ENCODE peak calls at places on chromosomes 1 and 21, in nine cellular contexts. N, Z, C, B, S, Q, U, J and F are unnamed samples.

GRCh38 chr1:237206065-237206414 is 164.1 kb downstream of the RYR2 start:
- DNase-seq in J (no peak), S (no peak), B (no peak), N (no peak), U (no peak), Z (no peak), C (no peak), Q (no peak), F (no peak)

GRCh38 chr1:243718893-243719292 is 131.2 kb downstream of the AKT3 start:
- DNase-seq in Z (no peak), U (no peak), J (no peak), C (peak; percentile 84), N (no peak), B (peak; percentile 86), Q (no peak), S (no peak), F (no peak)

GRCh38 chr1:23436520-23437354 is 12.2 kb upstream of the TCEA3 start:
- DNase-seq in S (no peak), J (no peak), B (no peak), C (no peak), Z (peak; percentile 95), Q (no peak), N (peak; percentile 38), U (peak; percentile 37), F (no peak)

GRCh38 chr1:13930151-13930550 is 230.2 kb downstream of the PRDM2 start:
- DNase-seq in Z (no peak), S (no peak), C (no peak), N (peak; percentile 18), J (no peak), U (no peak), Q (no peak), B (no peak), F (no peak)

GRCh38 chr21:40548134-40548533 is 298.8 kb downstream of the DSCAM start:
- DNase-seq in U (no peak), Z (no peak), J (no peak), N (no peak), C (no peak), S (no peak), B (no peak), Q (no peak), F (no peak)

GRCh38 chr1:53938136-53938830 is 7.2 kb downstream of the IFT25 start:
- DNase-seq in S (no peak), C (no peak), Z (no peak), N (no peak), Q (no peak), U (no peak), B (no peak), J (no peak), F (no peak)

GRCh38 chr1:86507935-86508582 is 38.8 kb upstream of the CLCA4 start:
- DNase-seq in B (peak; percentile 70), C (no peak), J (no peak), S (peak; percentile 21), Q (no peak), Z (no peak), U (no peak), N (no peak), F (no peak)

GRCh38 chr1:87834941-87835340 is 506.3 kb downstream of the LMO4 start:
- DNase-seq in S (no peak), Q (no peak), B (no peak), J (no peak), C (peak; percentile 30), N (no peak), U (no peak), Z (no peak), F (no peak)

DNA sequence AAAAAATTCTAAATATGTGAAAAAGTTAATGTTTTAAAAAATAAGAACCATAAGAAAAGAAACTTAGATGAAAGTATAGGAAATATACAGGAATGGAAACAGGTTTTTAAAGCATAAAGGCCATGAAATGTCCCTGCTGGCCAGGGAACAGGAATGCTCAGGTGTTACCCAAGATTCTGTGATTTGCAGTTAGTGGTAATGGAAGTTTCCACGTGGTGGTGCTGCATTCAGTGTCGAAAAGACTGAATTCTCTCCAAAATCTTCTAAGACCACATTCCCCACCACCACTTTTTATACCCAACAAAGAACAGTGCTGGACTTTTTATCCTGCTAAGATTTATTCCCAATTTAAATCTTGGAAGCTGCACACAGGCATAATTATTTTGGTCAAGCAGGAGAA is 126.2 kb downstream of the PRRX1 start:
- DNase-seq in S (no peak), C (no peak), Z (no peak), J (no peak), U (no peak), B (no peak), Q (no peak), N (no peak), F (no peak)
- TF ChIP-seq CTCF in S (no peak), C (no peak), Z (no peak), J (no peak), U (no peak), B (no peak), Q (no peak), N (no peak), F (no peak)

GRCh38 chr1:19204665-19205266 is 5.3 kb downstream of the UBR4 start:
- DNase-seq in J (no peak), Q (no peak), S (no peak), Z (no peak), U (no peak), C (no peak), B (peak; percentile 21), N (no peak), F (no peak)

GRCh38 chr1:19203440-19203839 is 6.6 kb downstream of the UBR4 start:
- DNase-seq in J (no peak), B (peak; percentile 34), Z (no peak), S (no peak), U (peak; percentile 35), N (no peak), C (peak; percentile 60), Q (no peak), F (no peak)

GRCh38 chr1:19205845-19206244 is 4.2 kb downstream of the UBR4 start:
- DNase-seq in B (no peak), Z (no peak), J (no peak), C (no peak), S (no peak), U (no peak), Q (no peak), N (no peak), F (no peak)

GRCh38 chr1:19206947-19207346 is 3.1 kb downstream of the UBR4 start:
- DNase-seq in J (no peak), Q (no peak), Z (no peak), U (no peak), C (no peak), N (no peak), B (no peak), S (no peak), F (no peak)

DNA sequence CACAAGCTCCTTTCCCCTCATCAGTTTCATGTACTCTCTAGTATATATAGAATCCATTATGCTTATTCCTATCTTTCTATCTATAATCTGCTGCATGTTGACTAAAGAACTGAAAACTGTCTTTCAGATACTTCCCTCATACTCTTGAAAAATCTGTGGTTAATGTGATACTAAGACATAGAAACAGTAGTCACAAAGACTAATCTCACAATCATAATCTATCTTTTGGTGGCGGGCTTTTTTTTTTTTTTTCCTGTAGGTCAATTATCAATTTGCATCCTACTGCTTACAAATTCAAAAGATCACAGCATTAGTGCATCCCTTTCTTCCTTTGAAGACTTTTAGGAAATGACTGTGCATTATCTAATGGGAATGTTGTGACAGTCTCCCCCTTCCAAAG is 4.7 kb downstream of the UBR4 start:
- DNase-seq in S (no peak), J (no peak), C (no peak), Z (no peak), B (no peak), Q (no peak), N (no peak), U (no peak), F (no peak)
- TF ChIP-seq CTCF in S (no peak), J (no peak), C (no peak), Z (no peak), B (no peak), Q (no peak), N (no peak), U (no peak), F (no peak)

GRCh38 chr1:109625176-109625575 is 5.5 kb downstream of the AMPD2 start:
- DNase-seq in U (no peak), Q (no peak), S (no peak), J (no peak), N (no peak), C (no peak), Z (no peak), B (no peak), F (no peak)

GRCh38 chr1:109624215-109625010 is 4.8 kb downstream of the AMPD2 start:
- DNase-seq in N (no peak), S (no peak), Q (no peak), C (no peak), U (no peak), B (no peak), Z (no peak), J (no peak), F (no peak)

GRCh38 chr1:109626682-109627408 is 7.2 kb downstream of the AMPD2 start:
- DNase-seq in S (no peak), N (no peak), Q (no peak), Z (no peak), B (no peak), J (no peak), C (no peak), U (no peak), F (no peak)

GRCh38 chr1:109627692-109628399 is 8.2 kb downstream of the AMPD2 start:
- DNase-seq in Q (no peak), Z (no peak), N (no peak), C (no peak), S (no peak), J (no peak), B (no peak), U (no peak), F (no peak)

GRCh38 chr1:109625601-109626560 is 6.2 kb downstream of the AMPD2 start:
- DNase-seq in U (no peak), J (no peak), C (no peak), S (no peak), Q (no peak), N (no peak), Z (no peak), B (no peak), F (no peak)
- TF ChIP-seq CTCF in U (no peak), J (no peak), C (no peak), S (no peak), Q (no peak), N (no peak), Z (no peak), B (no peak), F (no peak)

GRCh38 chr1:100350787-100351094 is 1.6 kb upstream of the CDC14A start:
- DNase-seq in Z (peak; percentile 16), Q (no peak), U (no peak), J (no peak), S (no peak), B (no peak), N (no peak), C (no peak), F (no peak)

GRCh38 chr1:100353073-100353801 is 931 bp downstream of the CDC14A start:
- DNase-seq in S (peak; percentile 50), U (peak; percentile 35), C (peak; percentile 3), B (no peak), Z (peak; percentile 55), Q (no peak), N (peak; percentile 45), J (peak; percentile 48), F (no peak)

GRCh38 chr1:100353988-100354387 is 1.7 kb downstream of the CDC14A start:
- DNase-seq in C (peak; percentile 44), N (no peak), Q (no peak), Z (no peak), B (no peak), U (no peak), J (no peak), S (no peak), F (no peak)

GRCh38 chr1:100351095-100351884 is 1.0 kb upstream of the CDC14A start:
- DNase-seq in Q (peak; percentile 71), N (peak; percentile 85), U (peak; percentile 92), C (peak; percentile 85), Z (peak; percentile 95), S (peak; percentile 85), B (peak; percentile 92), J (peak; percentile 83), F (peak; percentile 69)

DNA sequence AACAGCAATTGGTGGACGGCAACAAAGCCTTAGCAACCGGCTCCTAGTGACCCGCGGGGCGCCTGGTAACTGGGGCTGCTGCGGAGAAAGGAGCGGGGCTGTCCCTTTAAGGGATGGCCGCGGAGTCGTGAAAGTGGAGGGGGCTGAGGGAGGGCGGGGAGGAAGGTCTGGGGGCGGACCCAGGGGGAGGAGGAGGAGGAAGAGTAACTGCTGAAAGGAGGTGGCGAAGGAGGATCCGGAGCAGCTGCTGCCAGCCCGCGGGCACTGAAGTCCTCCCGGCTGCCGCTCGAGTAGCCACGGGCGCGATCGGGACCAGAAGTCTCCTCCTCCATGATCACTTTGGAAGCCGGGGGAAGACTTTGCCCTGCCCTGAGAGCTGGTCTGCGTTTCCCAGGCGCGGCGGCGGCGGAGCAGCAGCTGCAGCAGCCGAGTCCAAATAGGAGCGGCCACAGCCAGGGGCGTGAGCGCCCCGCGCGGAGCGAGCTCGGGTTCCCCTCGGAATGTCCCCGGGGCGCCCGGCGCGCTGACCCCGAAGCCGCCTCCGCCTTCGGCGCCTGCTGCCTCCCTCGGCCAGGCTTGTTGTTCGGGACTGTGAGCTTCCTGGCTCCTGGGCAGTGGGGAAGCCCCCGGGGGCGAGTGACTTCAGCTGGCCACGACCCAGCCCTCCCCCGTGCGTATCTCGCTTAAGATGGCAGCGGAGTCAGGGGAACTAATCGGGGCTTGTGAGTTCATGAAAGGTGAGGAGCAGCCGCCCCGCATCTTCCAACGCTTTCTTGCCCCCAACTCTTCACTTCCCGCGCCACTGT is at the start of gene CDC14A:
- DNase-seq in U (peak; percentile 92), S (peak; percentile 93), Q (peak; percentile 84), C (peak; percentile 93), Z (peak; percentile 94), J (peak; percentile 88), N (peak; percentile 88), B (peak; percentile 97), F (peak; percentile 72)
- TF ChIP-seq CTCF in U (no peak), S (no peak), Q (no peak), C (no peak), Z (no peak), J (no peak), N (no peak), B (no peak), F (no peak)